ENCODE peak calls at places on chromosomes 5 and 9, in seven cellular contexts. H is DND-41, Q is AG04450, M is lower leg skin, V is GM12865, T is OCI-LY7, N is HCT116. B is an unnamed sample.
A peak's percentile ranks its signal among the peaks of the same experiment; 100 is the strongest.

GRCh38 chr9:37405350-37405749 is 17.1 kb upstream of the GRHPR start:
- DNase-seq in V (no peak), T (peak; percentile 23), M (no peak), Q (no peak), N (no peak), H (no peak), B (no peak)

GRCh38 chr9:71754151-71754550 is 14.2 kb downstream of the CEMIP2 start:
- DNase-seq in Q (no peak), V (no peak), H (no peak), M (no peak), N (no peak), T (no peak), B (no peak)

GRCh38 chr5:157917909-157918809 is 59.2 kb upstream of the CLINT1 start:
- DNase-seq in H (peak; percentile 81), Q (peak; percentile 32), M (peak; percentile 88), V (peak; percentile 78), N (peak; percentile 66), T (peak; percentile 84), B (peak; percentile 40)

GRCh38 chr5:52598954-52599353 is 188.8 kb upstream of the ITGA1 start:
- DNase-seq in M (no peak), N (no peak), Q (no peak), H (no peak), T (no peak), V (no peak), B (no peak)

GRCh38 chr5:90020575-90021535 is 388.7 kb downstream of the CETN3 start:
- DNase-seq in T (no peak), M (no peak), H (no peak), N (peak; percentile 51), Q (peak; percentile 33), V (peak; percentile 73), B (peak; percentile 84)

GRCh38 chr9:135885100-135885853 is 22.1 kb downstream of the CAMSAP1 start:
- DNase-seq in T (no peak), H (no peak), M (no peak), V (no peak), Q (no peak), N (no peak), B (no peak)

GRCh38 chr9:121217609-121218292 is 16.1 kb upstream of the RAB14 start:
- DNase-seq in N (no peak), T (no peak), Q (no peak), M (no peak), V (peak; percentile 80), H (no peak), B (peak; percentile 47)

GRCh38 chr5:83474986-83475385 is 3.4 kb downstream of the VCAN start:
- DNase-seq in M (no peak), Q (no peak), T (no peak), N (no peak), V (no peak), H (no peak), B (no peak)

GRCh38 chr5:178786859-178787499 is 56.5 kb upstream of the ZNF354A start:
- DNase-seq in T (no peak), H (no peak), Q (no peak), N (no peak), M (no peak), V (no peak), B (peak; percentile 27)

GRCh38 chr9:134644715-134645606 is 3.4 kb downstream of the COL5A1 start:
- DNase-seq in V (no peak), T (no peak), H (no peak), M (peak; percentile 94), Q (peak; percentile 99), N (no peak), B (peak; percentile 96)

GRCh38 chr9:35689601-35690446 is at the start of gene TPM2:
- DNase-seq in N (peak; percentile 33), V (no peak), M (peak; percentile 88), T (no peak), H (no peak), Q (peak; percentile 84), B (peak; percentile 73)

GRCh38 chr5:170388818-170389217 is 349 bp downstream of the KCNMB1 start:
- DNase-seq in H (no peak), T (no peak), M (no peak), V (no peak), Q (no peak), N (no peak), B (no peak)
- H3K4me3 ChIP-seq in H (no peak overlapping the region), T (no peak overlapping the region), M (no peak overlapping the region), V (no peak overlapping the region), Q (no peak overlapping the region), N (no peak overlapping the region), B (no peak overlapping the region)

GRCh38 chr9:124030969-124031451 is 19.4 kb downstream of the LHX2 start:
- DNase-seq in N (no peak), H (no peak), T (no peak), Q (no peak), M (no peak), V (peak; percentile 71), B (no peak)
- H3K4me3 ChIP-seq in N (no peak overlapping the region), H (no peak overlapping the region), T (no peak overlapping the region), Q (no peak overlapping the region), M (no peak overlapping the region), V (peak overlapping the region; percentile 34), B (peak overlapping the region; percentile 15)

GRCh38 chr9:127974769-127975261 is 6.0 kb downstream of the EEIG1 start:
- DNase-seq in Q (no peak), T (no peak), M (peak; percentile 94), N (no peak), H (no peak), V (no peak), B (no peak)

GRCh38 chr9:127973169-127974001 is 7.4 kb downstream of the EEIG1 start:
- DNase-seq in T (no peak), H (no peak), M (no peak), V (no peak), Q (no peak), N (no peak), B (no peak)

GRCh38 chr9:127975376-127976315 is 5.1 kb downstream of the EEIG1 start:
- DNase-seq in V (no peak), N (no peak), T (no peak), M (no peak), H (no peak), Q (no peak), B (no peak)

GRCh38 chr9:127972316-127972871 is 8.4 kb downstream of the EEIG1 start:
- DNase-seq in M (no peak), H (no peak), T (no peak), Q (no peak), N (no peak), V (no peak), B (no peak)

GRCh38 chr9:127974002-127974768 is 6.6 kb downstream of the EEIG1 start:
- DNase-seq in M (no peak), N (no peak), Q (no peak), V (no peak), H (no peak), T (no peak), B (no peak)
- H3K4me3 ChIP-seq in M (no peak overlapping the region), N (no peak overlapping the region), Q (no peak overlapping the region), V (no peak overlapping the region), H (no peak overlapping the region), T (peak overlapping the region; percentile 80), B (no peak overlapping the region)

DNA sequence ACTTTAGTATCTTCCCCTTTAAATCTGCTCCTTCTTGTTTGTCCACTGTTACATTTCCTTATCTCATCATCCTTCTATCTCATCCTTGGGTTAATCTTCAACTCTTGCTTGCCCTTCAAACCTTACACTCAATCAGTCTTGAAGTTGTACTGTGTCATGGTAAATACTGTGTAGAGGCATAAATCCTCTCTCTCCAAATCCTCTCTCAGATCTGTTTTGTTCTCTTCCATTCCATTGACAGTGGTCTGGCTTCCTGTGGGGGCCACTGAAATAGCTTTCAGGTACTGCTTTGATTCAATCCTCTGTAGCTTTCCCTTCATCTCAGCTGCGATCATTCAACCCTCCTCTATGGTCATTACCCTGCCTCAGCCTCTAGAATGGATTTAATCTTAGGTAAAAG is 104.0 kb downstream of the PLCXD3 start:
- DNase-seq in Q (no peak), N (no peak), M (no peak), H (no peak), T (no peak), V (no peak), B (no peak)
- H3K4me3 ChIP-seq in Q (no peak overlapping the region), N (no peak overlapping the region), M (no peak overlapping the region), H (no peak overlapping the region), T (no peak overlapping the region), V (no peak overlapping the region), B (no peak overlapping the region)

DNA sequence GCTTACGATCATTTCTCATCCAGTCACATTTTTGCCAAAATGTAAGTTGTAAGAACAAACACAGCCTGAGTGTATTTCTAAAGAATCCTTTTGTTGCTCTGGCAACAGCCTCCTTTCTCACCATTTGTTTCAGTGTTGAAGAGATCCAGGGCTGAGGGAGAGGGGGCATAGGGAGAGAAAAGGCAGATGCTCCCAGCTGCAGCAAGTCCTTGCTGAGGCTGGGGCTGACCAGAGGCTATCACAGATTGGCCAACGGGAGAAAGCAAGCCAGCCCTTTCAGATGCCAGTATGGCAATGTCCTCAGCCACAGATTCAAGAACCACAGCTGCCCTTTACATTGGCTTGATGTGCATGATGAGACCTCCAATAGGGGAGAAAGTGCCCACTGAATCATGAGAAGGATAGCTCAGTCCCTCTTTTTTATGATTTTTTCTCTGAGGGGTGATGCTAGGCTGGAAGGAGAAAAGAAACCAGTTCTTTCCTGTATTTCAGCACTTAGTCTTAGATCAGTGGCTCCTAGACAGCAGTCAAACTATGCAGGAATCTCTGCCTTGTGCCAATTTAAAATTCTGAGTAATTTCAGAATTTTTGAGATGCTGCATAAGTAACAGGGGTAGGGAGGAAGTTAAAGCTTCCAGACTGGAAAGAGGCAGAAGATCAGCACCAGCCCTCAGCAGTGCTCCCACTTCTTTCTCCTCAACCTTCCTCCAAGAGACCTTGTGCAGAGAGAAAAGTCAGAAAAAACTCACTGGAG is 142.1 kb downstream of the LHFPL2 start:
- DNase-seq in T (no peak), M (peak; percentile 52), N (no peak), H (no peak), Q (no peak), V (no peak), B (no peak)
- H3K4me3 ChIP-seq in T (no peak overlapping the region), M (no peak overlapping the region), N (no peak overlapping the region), H (no peak overlapping the region), Q (no peak overlapping the region), V (no peak overlapping the region), B (no peak overlapping the region)

DNA sequence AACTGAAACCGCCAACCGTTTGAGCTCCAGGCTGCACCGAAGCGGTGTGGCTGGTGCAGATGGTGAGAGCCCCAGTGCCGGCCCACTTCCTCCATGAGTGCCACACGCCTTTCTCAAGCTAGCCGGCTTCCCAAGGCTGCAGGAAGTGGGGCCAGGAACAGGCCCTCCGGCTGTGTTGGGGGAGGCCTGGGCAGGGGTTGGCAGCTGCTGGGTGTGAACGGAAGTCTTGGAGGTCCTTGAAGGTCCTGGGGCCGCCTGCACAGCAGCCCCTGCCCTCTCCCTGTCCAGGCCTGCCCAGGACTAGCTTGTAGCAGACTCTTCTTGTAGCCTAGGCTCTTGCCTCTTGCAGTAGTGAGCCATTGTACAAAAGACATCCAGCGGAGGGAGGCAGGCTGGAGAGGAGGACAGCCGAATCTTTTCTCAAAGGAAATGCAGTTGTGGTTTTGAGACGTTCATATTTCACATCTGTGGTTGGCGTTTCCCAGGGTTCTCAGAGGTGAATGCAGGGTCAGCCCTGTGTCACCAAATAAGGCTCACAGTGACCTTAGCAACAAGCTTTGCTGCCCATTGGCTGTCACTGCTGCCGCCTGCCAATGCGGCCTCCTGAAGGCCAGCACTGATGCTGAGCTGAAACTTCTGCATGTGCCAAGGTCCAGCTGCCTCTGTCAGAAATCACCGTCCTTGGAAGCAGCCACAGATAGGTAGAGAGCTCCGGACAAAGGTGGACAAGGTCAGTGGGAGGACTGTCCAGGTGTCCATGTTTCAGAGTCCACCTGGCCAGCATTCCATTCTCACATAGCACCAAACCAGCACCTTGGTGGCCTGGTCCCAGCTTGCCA is 23.9 kb downstream of the IRF1 start:
- DNase-seq in H (peak; percentile 98), M (no peak), V (peak; percentile 97), N (no peak), T (peak; percentile 84), Q (no peak), B (no peak)
- H3K4me3 ChIP-seq in H (peak overlapping the region; percentile 41), M (no peak overlapping the region), V (peak overlapping the region; percentile 33), N (no peak overlapping the region), T (peak overlapping the region; percentile 48), Q (no peak overlapping the region), B (no peak overlapping the region)

GRCh38 chr9:128702445-128702948 is at the start of gene PKN3:
- DNase-seq in V (peak; percentile 90), M (peak; percentile 97), H (peak; percentile 86), N (peak; percentile 69), Q (no peak), T (peak; percentile 84), B (no peak)
- H3K4me3 ChIP-seq in V (peak within 1 kb of the TSS; percentile 72), M (peak within 1 kb of the TSS; percentile 37), H (peak within 1 kb of the TSS; percentile 82), N (peak within 1 kb of the TSS; percentile 83), Q (peak within 1 kb of the TSS; percentile 69), T (peak within 1 kb of the TSS; percentile 72), B (peak within 1 kb of the TSS; percentile 71)

B was measured in skeletal muscle cell.